ENCODE peak calls at places on chromosomes 13 and 19, in seven cellular contexts. O, I, P, D, M, N and X are unnamed samples. For H3K36me3, the result is how much of the 10 kb centered on the place peaks cover.

GRCh38 chr13:38166121-38166520 is 183.5 kb upstream of the UFM1 start:
- DNase-seq in N (no peak), P (no peak), M (no peak), I (no peak), O (no peak), D (no peak), X (no peak)

GRCh38 chr13:27012482-27013197 is 159.0 kb downstream of the USP12 start:
- DNase-seq in M (no peak), O (no peak), P (peak), D (no peak), I (no peak), N (no peak), X (no peak)

GRCh38 chr13:40813662-40814454 is 24.4 kb downstream of the SLC25A15 start:
- DNase-seq in D (no peak), O (no peak), N (peak), P (peak), M (no peak), I (no peak), X (peak)

GRCh38 chr19:2691951-2692350 is 10.5 kb downstream of the GNG7 start:
- DNase-seq in P (no peak), D (no peak), I (no peak), O (no peak), M (no peak), N (no peak), X (no peak)

GRCh38 chr13:97221491-97221890 is 642 bp upstream of the MBNL2 start:
- DNase-seq in I (no peak), P (no peak), O (no peak), D (no peak), M (no peak), N (no peak), X (no peak)

GRCh38 chr13:91155512-91156114 is 191.9 kb upstream of the MIR17HG start:
- DNase-seq in D (no peak), N (peak), P (no peak), M (no peak), O (no peak), I (no peak), X (no peak)

GRCh38 chr19:3547301-3547731 is 8.3 kb downstream of the TEKTIP1 start:
- DNase-seq in I (no peak), N (no peak), O (no peak), M (no peak), P (no peak), D (no peak), X (peak)

GRCh38 chr19:44777715-44778347 is at the start of gene CBLC:
- DNase-seq in P (peak), O (peak), N (peak), D (no peak), M (no peak), I (no peak), X (no peak)

GRCh38 chr13:111873676-111874178 is 193.2 kb upstream of the SOX1 start:
- DNase-seq in P (no peak), D (no peak), M (no peak), N (no peak), I (no peak), O (peak), X (no peak)

GRCh38 chr13:20227288-20227687 is 4.8 kb downstream of the GJB6 start:
- DNase-seq in M (no peak), I (no peak), O (no peak), P (no peak), N (no peak), D (no peak), X (no peak)

GRCh38 chr13:97192166-97192565 is 30.0 kb upstream of the MBNL2 start:
- DNase-seq in I (no peak), P (no peak), M (no peak), D (no peak), N (no peak), O (no peak), X (no peak)

GRCh38 chr13:94494021-94494420 is 14.5 kb upstream of the DCT start:
- DNase-seq in N (no peak), M (no peak), O (no peak), P (no peak), D (no peak), I (no peak), X (no peak)

GRCh38 chr13:23670793-23671192 is 100.6 kb downstream of the TNFRSF19 start:
- DNase-seq in O (no peak), P (no peak), I (no peak), M (no peak), N (no peak), D (no peak), X (no peak)

GRCh38 chr13:94878721-94879120 is 166.4 kb upstream of the SOX21 start:
- DNase-seq in D (no peak), O (no peak), I (no peak), N (no peak), P (no peak), M (no peak), X (no peak)

GRCh38 chr19:43476606-43477005 is 11.2 kb upstream of the LYPD3 start:
- DNase-seq in P (peak), D (no peak), O (no peak), M (no peak), I (no peak), N (no peak), X (no peak)

GRCh38 chr13:100827489-100828000 is 152.9 kb upstream of the TMTC4 start:
- DNase-seq in M (no peak), I (no peak), D (no peak), P (no peak), O (no peak), N (no peak), X (no peak)

GRCh38 chr19:50723069-50723468 is at the start of gene CLEC11A:
- DNase-seq in M (no peak), I (peak), P (no peak), N (peak), O (no peak), D (peak), X (no peak)

GRCh38 chr13:44719857-44720671 is 143.9 kb upstream of the TSC22D1 start:
- DNase-seq in N (no peak), P (no peak), M (no peak), I (no peak), O (no peak), D (no peak), X (no peak)

GRCh38 chr19:28934626-28935025 is 278.3 kb downstream of the UQCRFS1 start:
- DNase-seq in M (no peak), I (no peak), O (no peak), D (no peak), N (no peak), P (no peak), X (no peak)

GRCh38 chr19:41872775-41873647 is 4.1 kb upstream of the CD79A start:
- DNase-seq in P (peak), M (no peak), I (peak), O (peak), D (peak), N (peak), X (peak)

GRCh38 chr19:46574533-46574932 is 26.6 kb upstream of the CALM3 start:
- DNase-seq in N (no peak), D (no peak), M (no peak), I (no peak), O (no peak), P (no peak), X (no peak)

GRCh38 chr13:93305886-93306285 is 79.3 kb downstream of the GPC6 start:
- DNase-seq in P (no peak), M (no peak), I (no peak), N (no peak), D (no peak), O (no peak), X (no peak)

GRCh38 chr13:37870895-37871550 is 1.5 kb upstream of the TRPC4 start:
- DNase-seq in I (no peak), M (no peak), N (no peak), D (no peak), P (peak), O (no peak), X (no peak)

GRCh38 chr13:107937841-107938240 is 277.5 kb downstream of the LIG4 start:
- DNase-seq in O (no peak), M (no peak), P (no peak), I (no peak), N (no peak), D (no peak), X (no peak)

GRCh38 chr13:30991922-30992321 is 59.5 kb downstream of the TEX26 start:
- DNase-seq in O (peak), M (no peak), D (no peak), P (no peak), N (no peak), I (no peak), X (no peak)

GRCh38 chr19:35375505-35376307 is 4.8 kb downstream of the GPR42 start:
- DNase-seq in I (no peak), O (no peak), N (no peak), M (no peak), D (no peak), P (no peak), X (no peak)

GRCh38 chr19:2223959-2224358 is 12.2 kb downstream of the PLEKHJ1 start:
- DNase-seq in M (no peak), P (no peak), I (no peak), D (no peak), O (no peak), N (no peak), X (peak)

GRCh38 chr13:44132710-44133109 is 240.9 kb upstream of the SERP2 start:
- DNase-seq in M (no peak), I (peak), O (peak), N (no peak), D (peak), P (peak), X (no peak)

GRCh38 chr13:94710881-94711560 is 1.3 kb downstream of the SOX21 start:
- DNase-seq in D (no peak), N (peak), M (no peak), P (no peak), O (no peak), I (no peak), X (no peak)

GRCh38 chr13:44088911-44089851 is 209.5 kb downstream of the LACC1 start:
- DNase-seq in M (no peak), P (peak), D (no peak), I (no peak), N (no peak), O (no peak), X (peak)

GRCh38 chr19:32831611-32832010 is 38.0 kb downstream of the SLC7A9 start:
- DNase-seq in O (no peak), M (no peak), D (no peak), N (no peak), I (no peak), P (no peak), X (no peak)
- TF ChIP-seq CTCF in O (no peak), M (no peak), D (no peak), N (no peak), I (no peak), P (no peak), X (no peak)

GRCh38 chr19:5992756-5993155 is 14.8 kb upstream of the RANBP3 start:
- DNase-seq in O (no peak), P (no peak), N (no peak), I (no peak), D (no peak), M (no peak), X (no peak)

GRCh38 chr19:5994407-5995165 is 16.6 kb upstream of the RANBP3 start:
- DNase-seq in P (no peak), M (no peak), N (no peak), O (no peak), D (no peak), I (no peak), X (no peak)

GRCh38 chr19:5996102-5996501 is 18.2 kb upstream of the RANBP3 start:
- DNase-seq in O (no peak), N (no peak), D (no peak), P (no peak), M (no peak), I (no peak), X (no peak)

GRCh38 chr19:5995606-5996005 is 17.7 kb upstream of the RANBP3 start:
- DNase-seq in P (no peak), I (no peak), O (no peak), N (no peak), M (no peak), D (no peak), X (no peak)

DNA sequence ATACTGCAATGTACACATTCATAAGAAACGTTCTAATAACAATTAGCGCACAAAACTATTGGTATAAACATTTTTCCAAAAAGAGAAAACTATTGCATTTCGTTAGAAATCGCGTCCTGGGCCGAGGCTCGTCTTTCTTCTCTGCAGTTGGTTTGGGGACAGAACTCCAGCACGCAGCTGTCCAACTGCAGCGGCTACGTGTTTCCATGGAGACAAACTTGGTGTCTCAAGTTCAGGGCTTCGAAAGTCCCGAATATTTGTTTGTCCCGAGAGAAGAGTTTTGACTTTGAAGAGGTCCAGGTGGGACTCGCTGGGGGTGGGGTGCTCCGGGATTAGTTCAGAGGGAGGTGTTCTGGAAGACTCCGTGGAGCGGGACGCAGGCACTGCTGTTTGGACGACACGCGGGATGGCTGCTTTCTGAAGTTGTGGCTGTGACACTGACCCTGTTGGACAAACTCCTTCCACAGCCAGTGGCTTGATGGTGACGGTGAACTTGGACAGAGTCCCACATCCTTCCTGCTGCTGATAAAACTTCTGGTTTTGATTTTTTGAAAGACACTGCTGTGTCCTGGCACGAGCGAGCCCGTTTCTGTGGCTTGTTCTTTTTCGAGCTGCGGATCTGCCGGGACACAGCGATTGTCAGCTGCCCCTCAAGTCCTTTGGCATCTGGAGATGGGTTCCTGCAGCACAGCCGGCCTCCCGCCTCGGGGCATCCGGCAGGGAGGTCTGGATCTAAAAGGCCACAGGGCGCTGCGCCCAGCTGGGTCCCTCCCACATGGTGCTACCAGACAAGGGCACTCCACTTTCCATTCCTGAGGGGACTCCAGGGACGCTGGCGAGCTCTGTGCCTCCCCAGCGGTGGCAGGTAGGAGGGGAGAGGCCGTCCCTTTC is 15.8 kb upstream of the RANBP3 start:
- DNase-seq in O (no peak), P (no peak), D (peak), N (no peak), M (no peak), I (peak), X (no peak)
- H3K4me3 ChIP-seq in O (no peak), P (no peak), D (peak), N (no peak), M (no peak), I (no peak), X (no peak)

GRCh38 chr19:1046117-1046626 is 6.3 kb downstream of the ABCA7 start:
- DNase-seq in M (no peak), I (no peak), N (no peak), O (no peak), D (no peak), P (no peak), X (no peak)
- H3K36me3 ChIP-seq in M (under half), I (under half), N (under half), O (under half), D (under half), P (under half), X (under half)

GRCh38 chr13:103698000-103698399 is 631.8 kb upstream of the SLC10A2 start:
- DNase-seq in M (no peak), O (no peak), I (no peak), D (no peak), N (no peak), P (no peak), X (no peak)
- TF ChIP-seq CTCF in M (no peak), O (no peak), I (no peak), D (no peak), N (no peak), P (no peak), X (no peak)

GRCh38 chr19:38304352-38304865 is 358 bp downstream of the C19orf33 start:
- DNase-seq in D (no peak), O (no peak), N (no peak), I (no peak), P (no peak), M (no peak), X (no peak)
- H3K4me3 ChIP-seq in D (peak), O (peak), N (peak), I (no peak), P (peak), M (no peak), X (no peak)

GRCh38 chr13:32229443-32229842 is 85.7 kb downstream of the ZAR1L start:
- DNase-seq in M (no peak), N (no peak), O (no peak), D (no peak), I (no peak), P (no peak), X (no peak)
- H3K36me3 ChIP-seq in M (under half), N (under half), O (under half), D (half or more), I (under half), P (under half), X (under half)